ENCODE peak calls at places on chromosome 11, in four cellular contexts. L is endothelial cell of umbilical vein, U is IMR-90, E is GM12878. P is an unnamed sample.

GRCh38 chr11:71566081-71566620 is 788 bp downstream of the KRTAP5-10 start:
- DNase-seq in U (no peak), E (no peak), L (no peak), P (no peak)

GRCh38 chr11:69727266-69727665 is 23.4 kb upstream of the FGF19 start:
- DNase-seq in U (no peak), L (no peak), E (no peak), P (no peak)

GRCh38 chr11:18011633-18012313 is 1.1 kb downstream of the SERGEF start:
- DNase-seq in E (no peak), L (no peak), U (no peak), P (peak)

GRCh38 chr11:134939905-134940304 is 527.9 kb upstream of the B3GAT1 start:
- DNase-seq in E (no peak), U (no peak), L (no peak), P (peak)

GRCh38 chr11:123494195-123495050 is 64.4 kb downstream of the GRAMD1B start:
- DNase-seq in L (no peak), E (no peak), U (peak), P (no peak)

GRCh38 chr11:132448334-132448995 is 1078.0 kb downstream of the NTM start:
- DNase-seq in E (no peak), L (no peak), U (no peak), P (no peak)

GRCh38 chr11:69275178-69275577 is 18.8 kb upstream of the MYEOV start:
- DNase-seq in U (no peak), L (no peak), E (no peak), P (no peak)

GRCh38 chr11:65651589-65652510 is 10.9 kb downstream of the RELA start:
- DNase-seq in L (no peak), U (peak), E (no peak), P (peak)

GRCh38 chr11:41281131-41281742 is 178.2 kb downstream of the LRRC4C start:
- DNase-seq in U (no peak), L (no peak), E (no peak), P (no peak)

GRCh38 chr11:10067629-10068300 is 226.3 kb downstream of the SBF2 start:
- DNase-seq in E (no peak), L (no peak), U (no peak), P (no peak)

GRCh38 chr11:3880724-3881123 is 25.3 kb downstream of the STIM1 start:
- DNase-seq in L (peak), E (no peak), U (peak), P (no peak)

GRCh38 chr11:37409124-37409523 is 811.1 kb upstream of the RAG2 start:
- DNase-seq in E (no peak), L (no peak), U (no peak), P (no peak)

DNA sequence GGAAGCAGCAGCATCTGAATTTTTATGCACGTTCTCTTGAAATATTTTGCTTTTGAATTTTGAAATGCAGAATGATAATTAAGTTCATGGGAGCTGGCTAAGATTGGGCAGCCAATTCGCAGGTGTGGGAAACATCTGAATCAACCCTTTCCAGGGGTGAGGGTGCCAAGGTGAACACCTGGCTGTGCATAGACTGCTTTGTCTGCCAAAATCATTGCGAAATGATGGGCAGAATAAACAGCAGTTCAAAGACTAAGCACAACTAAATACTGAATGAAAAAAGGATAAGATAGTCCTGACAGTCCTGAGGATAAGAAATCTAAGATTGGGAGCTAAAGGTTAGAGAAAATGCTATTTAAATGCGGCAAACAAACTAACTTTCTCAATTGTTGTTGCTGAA is 813.3 kb upstream of the RAG2 start:
- DNase-seq in U (no peak), L (no peak), E (no peak), P (no peak)
- TF ChIP-seq FOS in U (no peak), L (no peak), E (no peak), P (no peak)

DNA sequence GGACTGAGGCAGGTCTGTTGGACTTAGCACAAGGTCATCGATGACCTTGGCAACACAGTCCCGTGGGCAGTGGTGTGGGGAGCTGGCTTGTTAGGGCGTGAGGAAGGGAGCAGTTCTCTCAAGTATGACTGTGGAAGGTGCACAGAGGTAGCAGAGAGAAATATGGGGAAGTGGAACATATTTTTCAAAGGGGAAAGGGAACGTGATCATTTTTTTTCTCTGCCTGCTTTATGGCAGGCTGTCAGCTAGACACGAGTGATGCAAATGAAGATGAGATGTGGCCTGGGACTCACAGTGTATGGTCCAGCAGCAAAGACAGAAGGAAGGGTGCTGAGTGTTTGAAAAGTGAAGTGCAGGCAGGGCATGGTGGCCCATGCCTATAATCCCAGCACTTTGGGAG is 30.6 kb downstream of the ADAMTS8 start:
- DNase-seq in L (no peak), U (no peak), E (no peak), P (no peak)
- TF ChIP-seq FOS in L (no peak), U (no peak), E (no peak), P (no peak)

DNA sequence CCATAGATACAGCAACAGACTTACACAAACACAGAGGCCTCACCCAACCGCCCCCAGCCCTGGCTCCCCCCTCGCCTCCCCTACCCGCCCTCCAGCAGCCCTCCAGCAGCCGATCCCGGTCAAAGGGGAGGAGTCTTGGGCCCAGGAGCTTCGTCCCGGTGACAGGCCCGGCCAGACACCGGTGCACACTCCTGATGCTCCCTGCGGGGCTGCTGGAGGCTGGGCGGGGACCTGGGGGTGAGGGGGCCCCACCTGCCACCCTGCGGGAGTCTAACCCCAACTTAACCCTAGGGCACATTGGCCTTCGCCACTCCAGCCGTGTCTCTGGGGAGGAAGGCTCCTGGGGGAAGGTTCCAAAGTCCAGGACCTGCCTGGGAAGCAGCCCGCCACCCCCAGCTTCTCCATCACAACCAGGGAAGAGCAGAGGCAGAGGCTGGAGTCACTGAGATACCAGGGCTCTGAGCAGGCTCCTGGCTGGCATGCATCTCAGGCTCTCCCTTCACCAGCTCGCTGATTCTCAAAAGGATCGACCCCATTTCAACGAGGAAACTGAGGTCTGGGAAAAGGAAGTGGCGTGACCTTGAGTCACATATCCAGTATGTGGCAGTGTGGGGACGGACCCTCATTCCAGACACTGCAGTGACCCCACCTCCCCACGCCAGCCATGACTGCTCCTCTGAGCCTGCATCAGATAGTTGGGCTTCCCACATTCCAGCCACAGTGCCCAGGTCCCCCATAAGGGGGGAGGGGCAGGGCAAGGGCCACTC is 14.4 kb downstream of the BCL9L start:
- DNase-seq in U (peak), E (no peak), L (no peak), P (no peak)
- TF ChIP-seq FOS in U (no peak), E (no peak), L (no peak), P (no peak)

DNA sequence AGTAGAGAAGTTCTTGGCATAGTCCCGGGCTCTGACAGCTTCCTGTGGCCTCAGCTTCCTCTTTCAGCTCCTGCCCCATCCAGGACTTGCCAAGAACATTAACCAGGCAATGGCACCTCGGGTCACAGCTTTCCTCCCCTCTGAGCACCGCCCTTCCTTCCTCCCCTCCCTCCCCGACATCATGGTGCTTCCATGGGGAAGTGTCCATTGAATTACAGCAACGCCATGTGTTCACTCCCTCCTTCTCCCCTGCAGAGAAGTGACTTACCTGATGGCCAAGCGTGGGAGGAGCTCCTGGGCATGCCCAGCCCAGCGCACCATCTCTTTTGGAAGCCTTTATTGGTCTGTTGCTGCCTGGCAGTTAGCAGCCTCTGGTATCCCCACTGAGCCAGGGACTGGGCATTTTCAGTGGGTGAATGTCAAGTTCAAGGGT is 25.8 kb upstream of the DAGLA start:
- DNase-seq in L (no peak), U (no peak), E (no peak), P (no peak)
- TF ChIP-seq FOS in L (no peak), U (no peak), E (no peak), P (no peak)

GRCh38 chr11:45278721-45279120 is 7.4 kb downstream of the SYT13 start:
- DNase-seq in U (no peak), E (no peak), L (no peak), P (no peak)
- TF ChIP-seq FOS in U (no peak), E (no peak), L (no peak), P (no peak)

GRCh38 chr11:96338910-96339703 is 3.9 kb downstream of the MAML2 start:
- DNase-seq in E (peak), U (peak), L (peak), P (peak)
- TF ChIP-seq FOS in E (no peak), U (peak), L (no peak), P (no peak)

DNA sequence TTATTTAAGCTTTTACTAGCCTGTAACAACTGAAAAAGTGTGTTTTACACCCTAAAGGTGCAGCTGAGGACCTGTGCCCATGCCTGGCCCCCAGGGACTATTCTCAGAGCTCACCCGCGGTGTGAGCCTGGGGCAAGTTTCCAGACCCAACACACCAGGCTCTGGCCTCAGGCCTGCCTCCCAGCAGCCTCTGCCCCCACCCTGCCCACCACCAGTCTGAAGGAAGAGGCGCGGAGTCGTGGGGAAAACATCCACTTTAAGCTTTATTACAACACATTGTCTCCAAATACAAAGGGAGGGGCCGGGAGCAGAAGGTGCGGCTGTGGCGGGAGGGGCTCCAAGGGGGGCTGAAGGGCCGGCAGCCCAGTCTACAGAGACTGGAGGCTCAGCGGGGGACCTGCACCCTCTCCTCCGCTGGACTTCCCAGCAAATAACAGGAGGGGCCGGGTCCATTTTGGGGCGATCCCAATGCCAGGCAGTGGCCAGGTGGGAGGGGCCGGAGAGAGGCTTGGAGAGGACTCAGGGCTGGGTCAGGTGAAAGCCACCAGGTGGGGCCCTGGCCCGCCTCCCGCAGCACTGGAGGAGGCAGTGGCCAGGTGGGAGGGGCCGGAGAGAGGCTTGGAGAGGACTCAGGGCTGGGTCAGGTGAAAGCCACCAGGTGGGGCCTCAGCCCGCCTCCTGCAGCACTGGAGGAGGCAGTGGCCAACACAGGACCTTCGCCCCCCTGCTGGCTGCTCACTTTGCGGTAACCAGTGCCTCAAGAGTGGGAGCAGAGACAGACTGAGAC is 18.1 kb downstream of the DUSP8 start:
- DNase-seq in U (no peak), E (no peak), L (no peak), P (no peak)
- TF ChIP-seq FOS in U (no peak), E (no peak), L (no peak), P (no peak)